ENCODE peak calls at places on chromosomes 4 and X, in ten cellular contexts. S is HFF-Myc, N is right lobe of liver, X is BJ, F is choroid plexus epithelial cell, T is epithelial cell of proximal tubule, D is breast epithelium, W is AG04450, J is Caco-2, G is keratinocyte. U is an unnamed sample.

GRCh38 chr4:71026086-71026485 is 32.6 kb downstream of the DCK start:
- DNase-seq in S (peak), N (no peak), X (peak), F (peak), T (peak), D (no peak), W (peak), J (no peak), G (no peak), U (no peak)

GRCh38 chrX:133254666-133255065 is 36.5 kb upstream of the TFDP3 start:
- DNase-seq in S (no peak), N (no peak), X (no peak), F (peak), T (no peak), D (no peak), W (no peak), J (no peak), G (no peak), U (no peak)

GRCh38 chr4:87257523-87257922 is 37.1 kb upstream of the KLHL8 start:
- DNase-seq in S (no peak), N (no peak), X (no peak), F (no peak), T (no peak), D (no peak), W (no peak), J (no peak), G (no peak), U (no peak)

GRCh38 chrX:18701621-18702361 is 5.7 kb upstream of the PPEF1 start:
- DNase-seq in S (peak), N (peak), X (no peak), F (peak), T (no peak), D (peak), W (no peak), J (no peak), G (no peak), U (no peak)

GRCh38 chrX:65488496-65488895 is 46.1 kb downstream of the LAS1L start:
- DNase-seq in S (no peak), N (no peak), X (peak), F (peak), T (no peak), D (no peak), W (no peak), J (no peak), G (no peak), U (no peak)

GRCh38 chrX:30627818-30628652 is 25.2 kb upstream of the GK start:
- DNase-seq in S (no peak), N (no peak), X (no peak), F (no peak), T (no peak), D (no peak), W (no peak), J (peak), G (no peak), U (no peak)

GRCh38 chr4:36187723-36188333 is 56.5 kb downstream of the ARAP2 start:
- DNase-seq in S (no peak), N (no peak), X (no peak), F (peak), T (no peak), D (no peak), W (no peak), J (no peak), G (no peak), U (no peak)

GRCh38 chr4:7296661-7297335 is 104.5 kb downstream of the SORCS2 start:
- DNase-seq in S (no peak), N (no peak), X (no peak), F (no peak), T (no peak), D (no peak), W (no peak), J (no peak), G (no peak), U (no peak)

GRCh38 chr4:77172336-77172735 is 15.3 kb downstream of the CCNG2 start:
- DNase-seq in S (peak), N (no peak), X (peak), F (peak), T (peak), D (no peak), W (peak), J (no peak), G (no peak), U (no peak)

GRCh38 chr4:74932010-74932409 is 906 bp upstream of the PARM1 start:
- DNase-seq in S (no peak), N (no peak), X (no peak), F (no peak), T (no peak), D (no peak), W (no peak), J (no peak), G (no peak), U (no peak)

GRCh38 chrX:27555514-27555913 is 34.6 kb upstream of the DCAF8L2 start:
- DNase-seq in S (no peak), N (no peak), X (no peak), F (peak), T (no peak), D (no peak), W (no peak), J (peak), G (no peak), U (no peak)

GRCh38 chrX:122269243-122269781 is 914.8 kb upstream of the GRIA3 start:
- DNase-seq in S (no peak), N (no peak), X (peak), F (peak), T (no peak), D (no peak), W (no peak), J (no peak), G (no peak), U (no peak)

GRCh38 chr4:26256016-26256415 is 64.8 kb upstream of the RBPJ start:
- DNase-seq in S (peak), N (no peak), X (peak), F (no peak), T (no peak), D (no peak), W (no peak), J (no peak), G (no peak), U (no peak)

GRCh38 chr4:15914291-15914690 is 24.2 kb downstream of the FGFBP1 start:
- DNase-seq in S (no peak), N (no peak), X (no peak), F (no peak), T (no peak), D (no peak), W (no peak), J (no peak), G (no peak), U (no peak)

GRCh38 chrX:49892552-49892951 is 13.3 kb downstream of the USP27X start:
- DNase-seq in S (no peak), N (no peak), X (no peak), F (no peak), T (no peak), D (no peak), W (no peak), J (no peak), G (no peak), U (no peak)

GRCh38 chr4:95255396-95256107 is 293.2 kb downstream of the UNC5C start:
- DNase-seq in S (no peak), N (no peak), X (no peak), F (peak), T (no peak), D (no peak), W (peak), J (no peak), G (no peak), U (no peak)

GRCh38 chrX:46165411-46165810 is 379.8 kb downstream of the ZNF674 start:
- DNase-seq in S (no peak), N (no peak), X (no peak), F (peak), T (peak), D (no peak), W (no peak), J (no peak), G (no peak), U (no peak)

GRCh38 chr4:154565704-154566103 is 2.9 kb downstream of the FGB start:
- DNase-seq in S (no peak), N (no peak), X (no peak), F (no peak), T (no peak), D (no peak), W (no peak), J (no peak), G (no peak), U (no peak)

GRCh38 chrX:100895365-100896075 is 21.4 kb upstream of the NOX1 start:
- DNase-seq in S (no peak), N (no peak), X (no peak), F (peak), T (no peak), D (no peak), W (no peak), J (peak), G (peak), U (no peak)

GRCh38 chr4:81142744-81143143 is 72.3 kb downstream of the PRKG2 start:
- DNase-seq in S (no peak), N (no peak), X (no peak), F (peak), T (no peak), D (no peak), W (no peak), J (no peak), G (no peak), U (no peak)

GRCh38 chr4:69907151-69907550 is 23.7 kb upstream of the CSN1S1 start:
- DNase-seq in S (no peak), N (no peak), X (no peak), F (peak), T (no peak), D (no peak), W (no peak), J (no peak), G (no peak), U (no peak)

GRCh38 chr4:176498857-176499256 is 179.1 kb downstream of the SPCS3 start:
- DNase-seq in S (peak), N (no peak), X (no peak), F (peak), T (no peak), D (no peak), W (no peak), J (no peak), G (no peak), U (no peak)

GRCh38 chr4:36111180-36111579 is 133.1 kb downstream of the ARAP2 start:
- DNase-seq in S (no peak), N (no peak), X (no peak), F (peak), T (no peak), D (no peak), W (no peak), J (no peak), G (no peak), U (no peak)

GRCh38 chr4:140944539-140944938 is 188.4 kb upstream of the TBC1D9 start:
- DNase-seq in S (no peak), N (no peak), X (no peak), F (peak), T (no peak), D (no peak), W (no peak), J (no peak), G (no peak), U (no peak)

GRCh38 chrX:78652971-78653822 is 5.9 kb downstream of the RTL3 start:
- DNase-seq in S (peak), N (no peak), X (peak), F (peak), T (peak), D (no peak), W (no peak), J (no peak), G (peak), U (no peak)

GRCh38 chrX:72621619-72622485 is 49.2 kb upstream of the HDAC8 start:
- DNase-seq in S (no peak), N (no peak), X (no peak), F (peak), T (no peak), D (no peak), W (no peak), J (no peak), G (no peak), U (no peak)

GRCh38 chrX:149903889-149904748 is 23.1 kb downstream of the MAGEA8 start:
- DNase-seq in S (no peak), N (no peak), X (no peak), F (peak), T (no peak), D (no peak), W (no peak), J (no peak), G (no peak), U (no peak)

GRCh38 chr4:142406917-142407501 is 439.1 kb downstream of the INPP4B start:
- DNase-seq in S (no peak), N (no peak), X (no peak), F (no peak), T (no peak), D (no peak), W (no peak), J (no peak), G (no peak), U (no peak)

GRCh38 chr4:184382189-184382846 is 92.0 kb downstream of the IRF2 start:
- DNase-seq in S (no peak), N (no peak), X (no peak), F (no peak), T (no peak), D (no peak), W (no peak), J (no peak), G (no peak), U (no peak)

GRCh38 chr4:48831532-48832015 is 686 bp downstream of the OCIAD1 start:
- DNase-seq in S (no peak), N (no peak), X (no peak), F (peak), T (peak), D (no peak), W (no peak), J (no peak), G (no peak), U (no peak)

GRCh38 chr4:1137850-1138249 is 24.5 kb upstream of the RNF212 start:
- DNase-seq in S (no peak), N (no peak), X (no peak), F (no peak), T (no peak), D (no peak), W (no peak), J (no peak), G (no peak), U (no peak)

GRCh38 chr4:154349829-154350228 is 141.8 kb downstream of the DCHS2 start:
- DNase-seq in S (no peak), N (no peak), X (no peak), F (peak), T (no peak), D (no peak), W (no peak), J (no peak), G (no peak), U (no peak)

GRCh38 chr4:53116959-53117358 is 248.9 kb downstream of the SCFD2 start:
- DNase-seq in S (no peak), N (no peak), X (no peak), F (peak), T (no peak), D (no peak), W (no peak), J (no peak), G (no peak), U (no peak)

GRCh38 chr4:2823671-2824328 is 19.8 kb upstream of the ADD1 start:
- DNase-seq in S (no peak), N (peak), X (no peak), F (no peak), T (no peak), D (no peak), W (no peak), J (no peak), G (no peak), U (no peak)

GRCh38 chr4:3682236-3683076 is 83.7 kb upstream of the ADRA2C start:
- DNase-seq in S (no peak), N (no peak), X (no peak), F (no peak), T (no peak), D (no peak), W (no peak), J (no peak), G (no peak), U (no peak)

GRCh38 chrX:3191186-3191585 is 149.9 kb downstream of the ARSF start:
- DNase-seq in S (peak), N (no peak), X (peak), F (peak), T (no peak), D (no peak), W (no peak), J (no peak), G (no peak), U (no peak)

GRCh38 chrX:69309074-69309792 is 144.0 kb upstream of the PJA1 start:
- DNase-seq in S (no peak), N (no peak), X (no peak), F (no peak), T (no peak), D (no peak), W (no peak), J (no peak), G (no peak), U (no peak)

GRCh38 chr4:33453916-33454315 is 2733.7 kb downstream of the PCDH7 start:
- DNase-seq in S (no peak), N (no peak), X (no peak), F (no peak), T (no peak), D (no peak), W (no peak), J (no peak), G (no peak), U (no peak)

GRCh38 chrX:119809185-119809666 is 17.8 kb upstream of the RPL39 start:
- DNase-seq in S (no peak), N (no peak), X (no peak), F (no peak), T (no peak), D (no peak), W (no peak), J (no peak), G (no peak), U (no peak)

GRCh38 chr4:89556596-89557305 is 249.2 kb upstream of the GPRIN3 start:
- DNase-seq in S (no peak), N (no peak), X (no peak), F (no peak), T (no peak), D (no peak), W (no peak), J (no peak), G (no peak), U (no peak)

GRCh38 chr4:89561051-89561450 is 253.5 kb upstream of the GPRIN3 start:
- DNase-seq in S (no peak), N (no peak), X (no peak), F (no peak), T (no peak), D (no peak), W (no peak), J (no peak), G (no peak), U (no peak)

GRCh38 chr4:89562715-89563114 is 255.1 kb upstream of the GPRIN3 start:
- DNase-seq in S (no peak), N (no peak), X (no peak), F (no peak), T (no peak), D (no peak), W (no peak), J (no peak), G (no peak), U (no peak)

GRCh38 chr4:89563431-89563830 is 255.8 kb upstream of the GPRIN3 start:
- DNase-seq in S (no peak), N (no peak), X (no peak), F (peak), T (peak), D (no peak), W (no peak), J (no peak), G (no peak), U (no peak)

DNA sequence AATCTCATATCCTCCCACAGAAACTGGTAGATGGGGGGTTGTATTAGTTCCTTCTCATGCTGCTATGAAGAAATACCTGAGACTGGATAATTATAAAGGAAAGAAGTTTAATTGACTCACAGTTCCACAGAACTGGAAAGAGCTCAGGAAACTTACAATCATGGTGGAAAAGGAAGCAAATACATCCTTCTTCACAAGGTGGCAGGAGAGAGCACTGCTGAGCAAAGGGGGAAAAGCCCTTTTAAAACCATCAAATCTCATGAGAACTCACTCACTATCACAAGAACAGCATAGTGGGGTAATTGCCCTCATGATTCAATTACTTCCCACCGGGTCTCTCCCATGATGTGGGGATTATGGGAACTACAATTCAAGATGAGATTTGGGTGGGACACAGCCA is 250.5 kb upstream of the GPRIN3 start:
- DNase-seq in S (no peak), N (no peak), X (no peak), F (no peak), T (no peak), D (no peak), W (no peak), J (no peak), G (no peak), U (no peak)
- TF ChIP-seq CTCF in S (peak), N (no peak), X (peak), F (peak), T (peak), D (no peak), W (peak), J (peak), G (peak), U (no peak)

DNA sequence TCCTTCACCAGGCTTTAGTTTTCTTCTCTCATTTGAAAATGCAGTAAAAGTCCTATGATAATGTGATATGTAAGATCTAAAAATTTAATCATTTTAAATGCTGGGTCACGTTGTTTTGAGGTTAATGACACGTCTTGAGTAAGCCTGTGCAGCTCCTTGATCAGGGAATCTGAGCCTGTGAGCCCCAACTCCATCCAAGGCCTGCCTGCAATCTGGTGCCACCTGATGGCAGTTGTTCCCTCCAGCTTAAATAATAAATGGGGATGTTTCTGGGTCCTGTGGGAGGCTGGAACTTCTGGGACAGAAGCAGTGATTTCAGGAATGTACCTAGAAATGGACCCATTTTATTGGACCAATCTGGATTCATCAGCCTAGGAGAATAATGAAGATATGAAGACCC is 455.4 kb upstream of the ADGRL3 start:
- DNase-seq in S (no peak), N (no peak), X (no peak), F (peak), T (no peak), D (no peak), W (no peak), J (peak), G (no peak), U (no peak)
- TF ChIP-seq CTCF in S (no peak), N (no peak), X (peak), F (peak), T (no peak), D (no peak), W (peak), J (no peak), G (peak), U (no peak)

GRCh38 chrX:39982927-39983326 is 114.8 kb downstream of the BCOR start:
- DNase-seq in S (no peak), N (no peak), X (no peak), F (no peak), T (no peak), D (no peak), W (no peak), J (no peak), G (no peak), U (no peak)

GRCh38 chrX:39985116-39985515 is 112.6 kb downstream of the BCOR start:
- DNase-seq in S (no peak), N (no peak), X (no peak), F (no peak), T (no peak), D (no peak), W (no peak), J (no peak), G (no peak), U (no peak)

GRCh38 chrX:39983715-39984114 is 114.0 kb downstream of the BCOR start:
- DNase-seq in S (no peak), N (no peak), X (no peak), F (peak), T (no peak), D (no peak), W (no peak), J (no peak), G (no peak), U (no peak)

GRCh38 chrX:39985551-39985950 is 112.2 kb downstream of the BCOR start:
- DNase-seq in S (no peak), N (no peak), X (no peak), F (no peak), T (no peak), D (no peak), W (no peak), J (no peak), G (no peak), U (no peak)

GRCh38 chrX:39984191-39984956 is 113.4 kb downstream of the BCOR start:
- DNase-seq in S (no peak), N (no peak), X (no peak), F (peak), T (no peak), D (no peak), W (peak), J (peak), G (no peak), U (no peak)
- TF ChIP-seq CTCF in S (no peak), N (no peak), X (no peak), F (no peak), T (no peak), D (no peak), W (no peak), J (no peak), G (no peak), U (no peak)

DNA sequence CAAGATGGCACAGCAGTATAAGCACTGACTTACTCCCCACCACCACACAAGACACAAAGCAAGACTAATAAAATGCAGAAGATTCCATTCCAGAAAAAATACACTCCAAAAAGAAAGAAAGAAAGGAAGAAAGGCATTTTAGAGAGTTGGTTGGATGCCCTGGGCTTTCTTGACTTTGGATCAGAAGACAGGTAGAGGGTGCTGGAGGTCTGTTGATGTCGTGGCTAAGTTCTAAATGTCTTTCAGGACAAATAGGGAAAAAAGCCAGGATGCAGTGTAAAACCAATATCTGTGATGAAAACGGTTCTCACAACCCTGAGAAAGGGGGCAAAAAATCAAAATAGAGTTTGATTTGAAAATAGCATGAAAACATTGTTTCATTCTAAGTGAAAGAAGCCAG is 555.2 kb upstream of the PRKX start:
- DNase-seq in S (no peak), N (no peak), X (no peak), F (no peak), T (no peak), D (no peak), W (no peak), J (no peak), G (no peak), U (no peak)
- TF ChIP-seq CTCF in S (no peak), N (no peak), X (no peak), F (no peak), T (no peak), D (no peak), W (no peak), J (no peak), G (no peak), U (no peak)

U was measured in omental fat pad.